ENCODE peak calls at places on chromosomes 6 and 20, in nine cellular contexts. One of them, this sample, is unnamed.
A peak's percentile ranks its signal among the peaks of the same experiment; 100 is the strongest.

GRCh38 chr6:27188885-27189418 is 58.5 kb upstream of the PRSS16 start:
- DNase-seq in HL-60: peak; percentile 54
- DNase-seq in GM12878: peak; percentile 50
- DNase-seq in HepG2: peak; percentile 66
- DNase-seq in A549: peak; percentile 77
- DNase-seq in GM23338: peak; percentile 94
- DNase-seq in Panc1: no peak
- DNase-seq in K562: peak; percentile 93
- DNase-seq in SK-N-SH: peak; percentile 60
- DNase-seq in this sample: peak; percentile 64

GRCh38 chr20:10671850-10672578 is 1.8 kb downstream of the JAG1 start:
- DNase-seq in GM12878: no peak
- DNase-seq in K562: peak; percentile 25
- DNase-seq in HL-60: no peak
- DNase-seq in Panc1: no peak
- DNase-seq in A549: no peak
- DNase-seq in GM23338: peak; percentile 72
- DNase-seq in SK-N-SH: peak; percentile 48
- DNase-seq in HepG2: no peak
- DNase-seq in this sample: no peak

GRCh38 chr6:15588966-15589634 is 73.7 kb downstream of the DTNBP1 start:
- DNase-seq in GM23338: no peak
- DNase-seq in HL-60: no peak
- DNase-seq in Panc1: no peak
- DNase-seq in A549: no peak
- DNase-seq in SK-N-SH: no peak
- DNase-seq in GM12878: no peak
- DNase-seq in K562: no peak
- DNase-seq in HepG2: no peak
- DNase-seq in this sample: no peak

GRCh38 chr6:44388135-44388487 is 605 bp downstream of the CDC5L start:
- DNase-seq in GM23338: peak; percentile 20
- DNase-seq in A549: no peak
- DNase-seq in HL-60: no peak
- DNase-seq in HepG2: no peak
- DNase-seq in GM12878: peak; percentile 27
- DNase-seq in SK-N-SH: peak; percentile 36
- DNase-seq in Panc1: no peak
- DNase-seq in K562: no peak
- DNase-seq in this sample: no peak

GRCh38 chr6:112282217-112282616 is 27.9 kb upstream of the LAMA4 start:
- DNase-seq in A549: peak; percentile 25
- DNase-seq in GM23338: peak; percentile 14
- DNase-seq in SK-N-SH: peak; percentile 53
- DNase-seq in K562: no peak
- DNase-seq in Panc1: no peak
- DNase-seq in HepG2: no peak
- DNase-seq in GM12878: no peak
- DNase-seq in HL-60: no peak
- DNase-seq in this sample: no peak

GRCh38 chr6:127191716-127192115 is 73.2 kb downstream of the RSPO3 start:
- DNase-seq in A549: no peak
- DNase-seq in GM12878: no peak
- DNase-seq in HepG2: no peak
- DNase-seq in K562: no peak
- DNase-seq in SK-N-SH: no peak
- DNase-seq in HL-60: no peak
- DNase-seq in GM23338: no peak
- DNase-seq in Panc1: no peak
- DNase-seq in this sample: no peak

GRCh38 chr6:111926731-111927302 is 53.6 kb upstream of the FYN start:
- DNase-seq in SK-N-SH: no peak
- DNase-seq in A549: peak; percentile 39
- DNase-seq in GM12878: no peak
- DNase-seq in K562: no peak
- DNase-seq in HL-60: no peak
- DNase-seq in HepG2: no peak
- DNase-seq in Panc1: no peak
- DNase-seq in GM23338: peak; percentile 48
- DNase-seq in this sample: no peak

GRCh38 chr6:29949934-29950333 is 7.6 kb downstream of the HLA-A start:
- DNase-seq in Panc1: no peak
- DNase-seq in SK-N-SH: no peak
- DNase-seq in HepG2: no peak
- DNase-seq in A549: no peak
- DNase-seq in HL-60: no peak
- DNase-seq in GM12878: no peak
- DNase-seq in GM23338: no peak
- DNase-seq in K562: no peak
- DNase-seq in this sample: no peak

GRCh38 chr20:44287272-44288097 is 23.5 kb downstream of the FITM2 start:
- DNase-seq in HepG2: peak; percentile 66
- DNase-seq in Panc1: no peak
- DNase-seq in A549: no peak
- DNase-seq in GM23338: no peak
- DNase-seq in K562: no peak
- DNase-seq in SK-N-SH: no peak
- DNase-seq in HL-60: no peak
- DNase-seq in GM12878: no peak
- DNase-seq in this sample: no peak

GRCh38 chr20:44280387-44280786 is 30.6 kb downstream of the FITM2 start:
- DNase-seq in HepG2: peak; percentile 30
- DNase-seq in SK-N-SH: no peak
- DNase-seq in A549: no peak
- DNase-seq in GM12878: no peak
- DNase-seq in GM23338: no peak
- DNase-seq in HL-60: no peak
- DNase-seq in Panc1: no peak
- DNase-seq in K562: no peak
- DNase-seq in this sample: no peak

GRCh38 chr20:44284032-44284431 is 27.0 kb downstream of the FITM2 start:
- DNase-seq in SK-N-SH: no peak
- DNase-seq in HepG2: no peak
- DNase-seq in A549: no peak
- DNase-seq in Panc1: no peak
- DNase-seq in GM12878: no peak
- DNase-seq in HL-60: no peak
- DNase-seq in K562: no peak
- DNase-seq in GM23338: no peak
- DNase-seq in this sample: no peak

GRCh38 chr20:44279228-44279627 is 31.8 kb downstream of the FITM2 start:
- DNase-seq in K562: no peak
- DNase-seq in A549: peak; percentile 69
- DNase-seq in HepG2: no peak
- DNase-seq in SK-N-SH: no peak
- DNase-seq in Panc1: peak; percentile 81
- DNase-seq in HL-60: no peak
- DNase-seq in GM12878: no peak
- DNase-seq in GM23338: no peak
- DNase-seq in this sample: no peak

DNA sequence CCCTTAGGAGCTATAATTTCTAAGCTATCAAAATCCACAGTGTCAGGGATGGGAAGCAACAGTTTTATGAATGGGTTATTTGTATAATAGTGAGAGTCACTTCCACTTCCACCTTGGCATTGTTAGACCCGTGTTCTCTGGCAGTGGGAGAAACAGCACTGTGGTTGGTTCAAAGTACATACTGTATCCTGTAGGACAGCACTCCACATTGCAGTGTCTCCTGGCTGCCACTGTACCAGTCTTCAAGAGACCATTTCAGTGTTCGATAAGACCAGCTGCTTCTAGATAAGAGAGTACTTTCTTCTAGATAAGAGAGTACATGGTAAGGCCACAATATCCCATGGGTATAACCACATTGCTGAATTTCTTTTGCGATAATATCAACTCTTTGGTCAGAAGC is 28.9 kb downstream of the FITM2 start:
- DNase-seq in GM23338: no peak
- DNase-seq in Panc1: no peak
- DNase-seq in K562: no peak
- DNase-seq in HL-60: no peak
- DNase-seq in HepG2: peak; percentile 75
- DNase-seq in GM12878: no peak
- DNase-seq in SK-N-SH: no peak
- DNase-seq in A549: no peak
- DNase-seq in this sample: no peak
- TF ChIP-seq REST in GM23338: no peak
- TF ChIP-seq REST in Panc1: no peak
- TF ChIP-seq REST in K562: no peak
- TF ChIP-seq REST in HL-60: no peak
- TF ChIP-seq REST in HepG2: no peak
- TF ChIP-seq REST in GM12878: no peak
- TF ChIP-seq REST in SK-N-SH: no peak
- TF ChIP-seq REST in A549: no peak
- TF ChIP-seq REST in this sample: no peak

DNA sequence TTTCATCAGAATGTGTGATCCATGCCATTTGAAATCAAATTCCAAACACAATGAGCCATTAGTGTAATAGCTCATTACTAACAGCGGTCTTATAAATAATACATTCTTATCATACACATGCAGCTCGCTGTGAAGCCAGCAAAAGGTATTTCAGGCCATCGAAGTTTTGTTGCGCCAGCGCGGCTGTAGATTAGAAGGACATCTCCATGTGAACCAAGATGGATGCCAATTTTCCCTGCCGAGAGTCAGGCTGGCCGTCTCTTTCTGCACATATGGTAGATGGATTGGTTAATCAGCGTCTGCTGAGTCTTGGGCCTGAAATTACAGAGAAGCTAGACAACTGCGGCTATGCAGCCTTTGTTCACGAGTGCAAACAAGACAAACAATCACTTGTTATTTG is 44.1 kb downstream of the CFAP61 start:
- DNase-seq in HepG2: no peak
- DNase-seq in GM12878: no peak
- DNase-seq in Panc1: no peak
- DNase-seq in SK-N-SH: no peak
- DNase-seq in GM23338: no peak
- DNase-seq in HL-60: no peak
- DNase-seq in K562: no peak
- DNase-seq in A549: no peak
- DNase-seq in this sample: no peak
- TF ChIP-seq REST in HepG2: no peak
- TF ChIP-seq REST in GM12878: no peak
- TF ChIP-seq REST in Panc1: no peak
- TF ChIP-seq REST in SK-N-SH: no peak
- TF ChIP-seq REST in GM23338: no peak
- TF ChIP-seq REST in HL-60: no peak
- TF ChIP-seq REST in K562: no peak
- TF ChIP-seq REST in A549: no peak
- TF ChIP-seq REST in this sample: no peak

DNA sequence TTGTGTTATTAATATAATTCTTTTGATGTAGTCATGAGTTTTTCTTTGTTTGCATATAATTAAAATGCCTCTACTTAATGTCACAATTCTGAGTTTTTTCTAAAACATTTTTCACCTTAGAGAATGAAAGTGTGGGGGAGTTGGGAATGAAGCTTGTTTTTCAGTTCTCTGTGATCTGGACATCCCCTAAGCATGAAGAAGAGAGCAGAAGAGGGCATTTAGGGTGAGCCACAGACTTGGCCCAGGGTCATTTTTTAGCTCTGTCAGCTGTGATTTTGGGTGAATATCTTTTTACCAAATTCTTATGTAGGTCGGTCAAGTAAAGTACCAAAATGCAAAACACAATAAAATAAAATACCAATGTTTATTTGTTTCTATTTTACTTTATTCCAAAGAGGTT is 3.9 kb downstream of the OTOR start:
- DNase-seq in Panc1: no peak
- DNase-seq in GM23338: no peak
- DNase-seq in HL-60: no peak
- DNase-seq in A549: no peak
- DNase-seq in K562: no peak
- DNase-seq in HepG2: no peak
- DNase-seq in SK-N-SH: no peak
- DNase-seq in GM12878: no peak
- DNase-seq in this sample: no peak
- TF ChIP-seq REST in Panc1: no peak
- TF ChIP-seq REST in GM23338: no peak
- TF ChIP-seq REST in HL-60: no peak
- TF ChIP-seq REST in A549: no peak
- TF ChIP-seq REST in K562: no peak
- TF ChIP-seq REST in HepG2: no peak
- TF ChIP-seq REST in SK-N-SH: no peak
- TF ChIP-seq REST in GM12878: no peak
- TF ChIP-seq REST in this sample: no peak

DNA sequence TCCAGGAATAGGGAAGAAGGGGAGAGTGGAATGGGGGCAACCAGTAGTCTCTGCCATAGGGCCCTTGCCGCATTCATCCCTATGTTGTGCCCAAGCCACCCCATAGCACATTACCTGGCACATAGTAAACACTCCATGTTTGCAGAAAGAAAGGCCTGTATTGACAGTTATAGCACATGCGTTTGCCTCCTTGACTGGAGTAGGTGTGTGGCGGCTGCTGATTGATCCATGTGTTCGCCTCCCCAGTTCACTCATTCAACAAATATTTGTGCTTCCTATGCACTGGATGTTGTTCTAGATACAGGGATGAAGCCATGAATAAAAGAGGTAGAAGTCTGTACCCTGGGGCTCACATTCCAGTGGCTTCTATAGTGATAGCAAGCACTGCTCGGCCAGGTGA is 19.8 kb upstream of the CCDC167 start:
- DNase-seq in HepG2: peak; percentile 53
- DNase-seq in GM23338: no peak
- DNase-seq in A549: no peak
- DNase-seq in GM12878: no peak
- DNase-seq in SK-N-SH: no peak
- DNase-seq in Panc1: no peak
- DNase-seq in HL-60: no peak
- DNase-seq in K562: no peak
- DNase-seq in this sample: no peak
- TF ChIP-seq REST in HepG2: no peak
- TF ChIP-seq REST in GM23338: no peak
- TF ChIP-seq REST in A549: no peak
- TF ChIP-seq REST in GM12878: no peak
- TF ChIP-seq REST in SK-N-SH: no peak
- TF ChIP-seq REST in Panc1: no peak
- TF ChIP-seq REST in HL-60: no peak
- TF ChIP-seq REST in K562: no peak
- TF ChIP-seq REST in this sample: no peak

DNA sequence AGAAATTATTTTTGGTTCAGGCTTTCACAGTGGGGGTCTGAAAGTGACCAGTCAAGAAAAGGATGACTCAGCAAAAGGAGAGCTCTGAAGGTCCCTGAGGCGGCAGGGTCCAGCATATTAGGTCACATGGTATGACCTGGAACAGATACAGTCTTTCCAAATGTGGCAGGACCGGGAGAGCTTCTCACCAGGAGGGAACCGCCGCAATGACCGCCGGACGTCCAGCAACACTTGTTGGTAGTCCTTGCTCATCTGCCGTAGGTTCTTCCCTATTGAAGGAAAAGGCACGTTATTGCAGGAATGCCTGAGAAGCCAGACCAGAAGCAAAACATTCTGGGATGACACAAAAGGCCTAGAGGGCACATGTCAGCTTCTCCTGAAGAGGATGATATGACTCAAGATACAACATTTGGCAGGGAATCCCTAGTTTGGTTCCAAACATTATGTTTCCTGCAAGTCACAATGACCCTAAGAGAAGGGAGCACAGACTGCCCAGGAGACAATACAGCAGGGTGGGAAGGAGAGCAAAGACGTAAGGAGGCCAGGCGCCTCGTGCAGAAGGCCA is 17.4 kb downstream of the TBC1D20 start:
- DNase-seq in GM12878: no peak
- DNase-seq in K562: peak; percentile 66
- DNase-seq in Panc1: no peak
- DNase-seq in HepG2: no peak
- DNase-seq in GM23338: no peak
- DNase-seq in SK-N-SH: no peak
- DNase-seq in HL-60: no peak
- DNase-seq in A549: no peak
- DNase-seq in this sample: no peak
- TF ChIP-seq REST in GM12878: no peak
- TF ChIP-seq REST in K562: no peak
- TF ChIP-seq REST in Panc1: no peak
- TF ChIP-seq REST in HepG2: no peak
- TF ChIP-seq REST in GM23338: no peak
- TF ChIP-seq REST in SK-N-SH: no peak
- TF ChIP-seq REST in HL-60: no peak
- TF ChIP-seq REST in A549: no peak
- TF ChIP-seq REST in this sample: no peak